ENCODE peak calls at places on chromosomes 6 and 20, in eight cellular contexts. F, Q, M, B, N, G, J and E are unnamed samples.
A peak's percentile ranks its signal among the peaks of the same experiment; 100 is the strongest.

GRCh38 chr6:51213806-51214205 is 395.1 kb downstream of the TFAP2B start:
- DNase-seq in J (no peak), N (no peak), Q (no peak), M (peak; percentile 7), F (no peak), B (no peak), G (no peak), E (no peak)

GRCh38 chr20:57960803-57961575 is 251.2 kb upstream of the PMEPA1 start:
- DNase-seq in G (no peak), F (no peak), B (no peak), J (no peak), Q (no peak), M (no peak), N (no peak), E (no peak)

GRCh38 chr6:137791281-137792159 is 75.5 kb upstream of the TNFAIP3 start:
- DNase-seq in G (no peak), J (no peak), Q (no peak), M (no peak), N (no peak), F (no peak), B (no peak), E (no peak)

GRCh38 chr6:121732641-121733040 is 297.2 kb downstream of the GJA1 start:
- DNase-seq in J (no peak), G (peak; percentile 59), F (peak; percentile 59), B (no peak), N (no peak), Q (no peak), M (no peak), E (no peak)

GRCh38 chr6:97702226-97702625 is 419.2 kb upstream of the MMS22L start:
- DNase-seq in F (no peak), M (no peak), B (no peak), J (no peak), G (no peak), Q (no peak), N (no peak), E (no peak)

GRCh38 chr6:6001443-6001842 is 5.3 kb downstream of the NRN1 start:
- DNase-seq in M (no peak), N (no peak), F (no peak), G (no peak), J (no peak), B (no peak), Q (no peak), E (no peak)

GRCh38 chr6:72037006-72037405 is 150.7 kb downstream of the RIMS1 start:
- DNase-seq in Q (no peak), F (no peak), M (no peak), N (no peak), B (no peak), G (no peak), J (no peak), E (no peak)

GRCh38 chr6:287500-287883 is 4.8 kb upstream of the DUSP22 start:
- DNase-seq in G (no peak), M (no peak), J (no peak), F (no peak), Q (no peak), N (no peak), B (no peak), E (no peak)

GRCh38 chr6:136990754-136991153 is 54.0 kb downstream of the IL20RA start:
- DNase-seq in G (no peak), N (no peak), B (no peak), F (no peak), J (no peak), Q (no peak), M (no peak), E (no peak)

GRCh38 chr6:15396808-15397207 is 150.9 kb downstream of the JARID2 start:
- DNase-seq in N (no peak), Q (no peak), J (no peak), G (no peak), M (no peak), F (no peak), B (no peak), E (no peak)

GRCh38 chr6:29791162-29791561 is 36.5 kb upstream of the HLA-G start:
- DNase-seq in B (no peak), G (peak; percentile 31), M (no peak), Q (no peak), F (no peak), J (no peak), N (no peak), E (no peak)

GRCh38 chr6:128139519-128139918 is 238.7 kb upstream of the THEMIS start:
- DNase-seq in Q (peak; percentile 73), N (peak; percentile 47), B (no peak), F (peak; percentile 32), G (peak; percentile 63), M (no peak), J (no peak), E (no peak)

GRCh38 chr20:10490706-10491105 is 55.6 kb downstream of the SLX4IP start:
- DNase-seq in M (no peak), B (no peak), J (no peak), Q (no peak), G (peak; percentile 21), N (no peak), F (no peak), E (no peak)

GRCh38 chr6:147699637-147700036 is 191.1 kb downstream of the SAMD5 start:
- DNase-seq in F (peak; percentile 55), B (no peak), M (no peak), G (peak; percentile 91), N (peak; percentile 3), J (no peak), Q (no peak), E (peak; percentile 34)

GRCh38 chr6:123715243-123715863 is 78.6 kb upstream of the TRDN start:
- DNase-seq in J (no peak), G (no peak), N (peak; percentile 17), B (peak; percentile 31), Q (peak; percentile 39), M (no peak), F (peak; percentile 55), E (peak; percentile 7)

GRCh38 chr6:37014667-37015066 is 9.2 kb downstream of the FGD2 start:
- DNase-seq in B (no peak), G (no peak), F (no peak), M (no peak), N (no peak), Q (no peak), J (no peak), E (no peak)

GRCh38 chr20:63846128-63846771 is 15.0 kb upstream of the ABHD16B start:
- DNase-seq in Q (peak; percentile 75), N (no peak), M (no peak), B (peak; percentile 90), J (no peak), F (no peak), G (no peak), E (no peak)

GRCh38 chr6:83250235-83250634 is 57.1 kb downstream of the RWDD2A start:
- DNase-seq in J (no peak), B (no peak), M (no peak), Q (peak; percentile 5), N (no peak), G (no peak), F (no peak), E (no peak)

GRCh38 chr6:15507221-15507620 is 155.6 kb downstream of the DTNBP1 start:
- DNase-seq in J (no peak), Q (no peak), N (no peak), M (no peak), G (no peak), B (no peak), F (no peak), E (no peak)

GRCh38 chr20:50733644-50734349 is 2.4 kb downstream of the PARD6B start:
- DNase-seq in M (no peak), G (no peak), Q (no peak), F (no peak), B (no peak), J (no peak), N (no peak), E (no peak)
- H3K4me2 ChIP-seq in M (peak overlapping the region; percentile 75), G (no peak overlapping the region), Q (peak overlapping the region; percentile 91), F (no peak overlapping the region), B (peak overlapping the region; percentile 79), J (no peak overlapping the region), N (peak overlapping the region; percentile 85), E (peak overlapping the region; percentile 99)

GRCh38 chr6:158046201-158047119 is 64.8 kb downstream of the SYNJ2 start:
- DNase-seq in G (no peak), M (no peak), J (no peak), F (no peak), N (no peak), B (no peak), Q (no peak), E (no peak)
- TF ChIP-seq POLR2A in G (no peak), M (no peak), J (no peak), F (no peak), N (no peak), B (no peak), Q (no peak), E (no peak)

GRCh38 chr6:132551214-132551613 is 1.3 kb upstream of the TAAR8 start:
- DNase-seq in N (no peak), F (no peak), Q (no peak), G (no peak), M (no peak), J (no peak), B (no peak), E (no peak)
- H3K4me2 ChIP-seq in N (no peak overlapping the region), F (no peak overlapping the region), Q (no peak overlapping the region), G (no peak overlapping the region), M (no peak overlapping the region), J (no peak overlapping the region), B (no peak overlapping the region), E (no peak overlapping the region)

DNA sequence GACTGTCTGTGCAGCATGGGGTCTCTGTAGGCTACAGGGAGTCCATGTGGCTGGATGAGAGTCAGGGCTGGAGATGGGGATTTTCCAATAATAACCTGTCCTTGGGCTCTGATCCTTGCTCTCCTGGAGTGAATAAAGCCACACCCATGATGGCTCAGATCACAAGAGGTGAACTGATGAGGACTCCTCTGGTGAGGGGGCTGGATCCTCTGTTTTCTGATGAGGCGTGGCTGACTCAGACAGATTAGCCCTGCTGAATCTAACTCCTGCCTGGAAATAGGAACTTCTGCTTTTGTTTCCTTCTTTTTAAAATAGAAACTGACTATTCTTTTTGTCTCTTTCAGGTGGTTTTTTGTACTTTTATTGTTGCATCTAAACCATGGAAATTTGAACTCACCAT is 27.0 kb downstream of the CST9L start:
- DNase-seq in F (no peak), B (no peak), M (no peak), G (no peak), Q (peak; percentile 43), J (no peak), N (no peak), E (no peak)
- TF ChIP-seq POLR2A in F (no peak), B (no peak), M (no peak), G (no peak), Q (no peak), J (no peak), N (no peak), E (no peak)

DNA sequence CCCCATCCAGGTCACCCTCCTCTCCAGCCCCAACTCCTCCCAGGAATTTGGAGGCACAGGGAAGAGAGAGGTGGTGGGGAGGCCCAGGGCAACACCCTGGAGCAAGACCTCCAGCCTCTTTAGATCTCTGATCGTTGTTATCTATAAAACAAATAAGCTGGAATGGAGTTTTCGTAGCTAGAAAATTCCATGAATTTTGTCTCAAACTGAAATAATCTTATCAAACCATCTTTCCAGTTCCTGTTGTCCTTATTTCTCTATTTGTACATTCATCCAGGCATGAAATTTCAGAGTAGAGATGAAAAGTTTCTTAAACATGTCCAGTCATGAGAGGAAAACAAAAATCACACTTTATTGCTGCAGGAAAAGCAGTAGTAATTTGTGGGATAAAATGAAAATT is 6.2 kb upstream of the SLC4A11 start:
- DNase-seq in G (no peak), J (no peak), F (no peak), B (no peak), N (no peak), M (no peak), Q (peak; percentile 54), E (no peak)
- H3K4me2 ChIP-seq in G (no peak overlapping the region), J (no peak overlapping the region), F (no peak overlapping the region), B (no peak overlapping the region), N (no peak overlapping the region), M (no peak overlapping the region), Q (no peak overlapping the region), E (no peak overlapping the region)